ENCODE peak calls at places on chromosomes 5 and 9, in ten cellular contexts. A, V, T, Z, Y, I, J, S, O and U are unnamed samples.

GRCh38 chr5:172648008-172648359 is 6.9 kb downstream of the NEURL1B start:
- DNase-seq in J (no peak), V (no peak), S (no peak), O (no peak), T (peak), I (no peak), Y (no peak), A (no peak), Z (no peak), U (no peak)

GRCh38 chr5:10355071-10355889 is 1.8 kb downstream of the MARCHF6 start:
- DNase-seq in Z (no peak), O (no peak), V (no peak), S (no peak), J (no peak), A (no peak), T (no peak), I (no peak), Y (no peak), U (no peak)

GRCh38 chr5:124139995-124140394 is 606.4 kb downstream of the ZNF608 start:
- DNase-seq in I (no peak), V (no peak), S (no peak), J (no peak), A (no peak), T (no peak), Z (no peak), O (no peak), Y (no peak), U (no peak)

GRCh38 chr5:96934291-96934694 is 1.6 kb upstream of the LNPEP start:
- DNase-seq in O (peak), A (no peak), T (no peak), Y (no peak), J (no peak), V (peak), I (no peak), Z (peak), S (no peak), U (no peak)

GRCh38 chr9:115200711-115201505 is 83.0 kb upstream of the TNC start:
- DNase-seq in S (no peak), V (no peak), O (no peak), I (no peak), Z (no peak), Y (no peak), J (no peak), T (no peak), A (no peak), U (no peak)

GRCh38 chr5:33854733-33855151 is 37.0 kb downstream of the ADAMTS12 start:
- DNase-seq in Y (no peak), Z (no peak), T (peak), O (no peak), V (no peak), I (peak), J (no peak), A (no peak), S (no peak), U (peak)

GRCh38 chr9:87683751-87684626 is 41.9 kb upstream of the CTSL start:
- DNase-seq in Y (no peak), S (no peak), A (no peak), O (no peak), V (no peak), J (no peak), I (no peak), T (no peak), Z (no peak), U (no peak)

GRCh38 chr9:21559402-21560280 is 77.5 kb upstream of the IFNE start:
- DNase-seq in T (peak), O (peak), J (no peak), S (peak), I (peak), Y (peak), A (peak), V (peak), Z (no peak), U (peak)

GRCh38 chr9:105242557-105242956 is 1.9 kb upstream of the SLC44A1 start:
- DNase-seq in Y (no peak), Z (no peak), V (no peak), S (no peak), T (no peak), J (no peak), O (no peak), A (no peak), I (no peak), U (no peak)

GRCh38 chr9:21970001-21970799 is 24.0 kb downstream of the CDKN2A start:
- DNase-seq in J (no peak), S (no peak), O (no peak), Z (no peak), T (no peak), I (no peak), A (no peak), Y (no peak), V (no peak), U (no peak)

GRCh38 chr5:127648997-127649550 is at the start of gene CTXN3:
- DNase-seq in O (no peak), A (no peak), T (no peak), Y (no peak), J (no peak), Z (no peak), S (no peak), I (no peak), V (no peak), U (no peak)

GRCh38 chr9:89635816-89636215 is 31.0 kb downstream of the GADD45G start:
- DNase-seq in Z (no peak), V (no peak), J (no peak), A (no peak), T (no peak), I (no peak), O (no peak), Y (no peak), S (no peak), U (no peak)

GRCh38 chr9:15935661-15936315 is 382.9 kb downstream of the CCDC171 start:
- DNase-seq in Y (no peak), S (no peak), V (no peak), T (no peak), Z (no peak), A (no peak), J (peak), O (no peak), I (no peak), U (no peak)